ENCODE peak calls at places on chromosomes 13 and 19, in six cellular contexts. P, J, D, S, Z and Y are unnamed samples. For H3K36me3, the result is how much of the 10 kb centered on the place peaks cover.

GRCh38 chr13:63351533-63351932 is 1935.9 kb upstream of the PCDH20 start:
- DNase-seq in P (no peak), J (no peak), D (no peak), S (no peak), Z (no peak), Y (no peak)

GRCh38 chr13:111177081-111177711 is 62.1 kb downstream of the ARHGEF7 start:
- DNase-seq in P (no peak), J (no peak), D (peak), S (no peak), Z (peak), Y (no peak)

GRCh38 chr13:33401238-33401637 is 115.7 kb upstream of the STARD13 start:
- DNase-seq in P (no peak), J (no peak), D (no peak), S (no peak), Z (peak), Y (no peak)

GRCh38 chr13:111952814-111953213 is 114.1 kb upstream of the SOX1 start:
- DNase-seq in P (no peak), J (no peak), D (no peak), S (no peak), Z (no peak), Y (peak)

GRCh38 chr13:108915634-108916497 is 286.5 kb downstream of the MYO16 start:
- DNase-seq in P (peak), J (peak), D (peak), S (no peak), Z (peak), Y (peak)

GRCh38 chr13:20191311-20191901 is 1.3 kb downstream of the GJB2 start:
- DNase-seq in P (no peak), J (no peak), D (peak), S (no peak), Z (peak), Y (peak)

GRCh38 chr13:91946498-91947070 is 548.2 kb downstream of the GPC5 start:
- DNase-seq in P (no peak), J (no peak), D (no peak), S (peak), Z (no peak), Y (no peak)

GRCh38 chr13:59734393-59734792 is 429.3 kb downstream of the DIAPH3 start:
- DNase-seq in P (no peak), J (no peak), D (no peak), S (no peak), Z (no peak), Y (no peak)

GRCh38 chr13:31221057-31221456 is 21.3 kb downstream of the B3GLCT start:
- DNase-seq in P (no peak), J (no peak), D (no peak), S (no peak), Z (no peak), Y (no peak)

DNA sequence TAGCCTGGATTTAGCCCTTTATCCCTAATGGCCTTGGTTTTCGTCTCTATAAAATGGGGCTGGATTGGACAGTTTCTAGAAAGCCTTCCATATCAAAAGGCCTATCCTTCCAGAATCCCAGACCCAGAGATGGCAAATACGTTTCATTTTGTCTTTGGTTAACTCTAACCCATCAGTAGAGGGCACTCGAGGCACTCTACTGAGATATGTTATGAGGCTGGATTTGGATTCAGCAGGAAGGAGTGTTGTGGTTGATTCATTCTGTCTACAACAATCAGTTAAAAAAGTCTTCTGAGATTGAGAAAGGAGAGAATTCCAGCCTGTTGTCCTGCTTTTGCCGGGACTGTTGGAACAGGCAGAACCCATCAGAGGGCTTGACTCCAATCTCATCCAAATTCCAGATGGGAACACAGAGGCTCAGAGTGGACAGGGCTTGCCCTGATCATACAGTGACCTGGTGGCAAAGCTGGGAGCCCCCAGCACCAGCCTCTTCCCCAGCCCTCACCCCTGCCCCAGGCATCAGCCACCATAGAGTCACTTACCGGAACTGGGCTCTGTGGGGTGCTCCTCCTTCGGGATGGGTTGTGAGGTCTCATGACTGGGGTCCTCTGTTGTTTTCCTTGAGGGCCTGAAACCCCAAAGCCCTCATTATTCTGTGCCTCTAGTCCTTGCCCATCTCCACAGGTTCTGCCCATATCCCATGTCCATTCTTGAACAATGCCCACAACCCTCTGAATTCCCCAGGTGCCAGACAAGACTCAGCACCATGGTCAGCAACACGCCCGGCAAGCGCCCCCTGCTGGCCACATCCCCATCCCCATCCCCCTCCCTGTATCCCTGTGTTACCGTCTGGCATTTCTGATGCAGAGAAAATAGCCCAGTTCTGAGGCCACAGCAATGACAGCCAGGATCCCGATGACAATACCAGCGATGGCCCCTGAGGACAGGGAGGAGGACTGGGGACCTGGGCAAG is 12.3 kb upstream of the ZNF180 start:
- DNase-seq in P (peak), J (no peak), D (no peak), S (peak), Z (peak), Y (peak)
- TF ChIP-seq CTCF in P (peak), J (no peak), D (no peak), S (peak), Z (peak), Y (peak)

GRCh38 chr19:46299695-46300094 is 2.9 kb downstream of the HIF3A start:
- DNase-seq in P (no peak), J (peak), D (no peak), S (no peak), Z (peak), Y (no peak)

GRCh38 chr19:46303702-46304397 is 7.0 kb downstream of the HIF3A start:
- DNase-seq in P (peak), J (peak), D (peak), S (peak), Z (peak), Y (peak)

GRCh38 chr19:46306501-46306900 is 9.7 kb downstream of the HIF3A start:
- DNase-seq in P (no peak), J (no peak), D (no peak), S (no peak), Z (no peak), Y (no peak)

GRCh38 chr19:46299004-46299509 is 2.2 kb downstream of the HIF3A start:
- DNase-seq in P (peak), J (peak), D (peak), S (peak), Z (peak), Y (peak)

DNA sequence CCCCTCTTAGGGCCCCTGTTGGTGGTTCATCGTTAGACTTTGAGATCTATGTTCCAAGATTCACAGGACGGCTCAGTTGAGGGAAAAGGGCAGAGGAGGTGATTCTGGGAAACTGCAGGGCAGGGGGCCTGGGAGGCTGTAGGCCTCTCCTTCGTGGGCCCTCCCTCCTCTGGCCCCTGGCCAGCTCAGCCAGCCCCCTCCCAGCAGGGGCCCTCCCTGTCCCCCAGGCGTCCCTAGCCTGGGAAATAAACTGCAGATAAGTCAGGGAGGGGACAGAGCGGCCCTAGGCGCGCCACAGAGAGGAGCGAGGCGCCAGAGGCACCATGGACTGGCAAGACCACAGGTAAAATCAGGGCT is 6.5 kb downstream of the HIF3A start:
- DNase-seq in P (no peak), J (no peak), D (no peak), S (no peak), Z (no peak), Y (no peak)
- H3K36me3 ChIP-seq in P (under half), J (under half), D (under half), S (under half), Z (under half), Y (under half)

DNA sequence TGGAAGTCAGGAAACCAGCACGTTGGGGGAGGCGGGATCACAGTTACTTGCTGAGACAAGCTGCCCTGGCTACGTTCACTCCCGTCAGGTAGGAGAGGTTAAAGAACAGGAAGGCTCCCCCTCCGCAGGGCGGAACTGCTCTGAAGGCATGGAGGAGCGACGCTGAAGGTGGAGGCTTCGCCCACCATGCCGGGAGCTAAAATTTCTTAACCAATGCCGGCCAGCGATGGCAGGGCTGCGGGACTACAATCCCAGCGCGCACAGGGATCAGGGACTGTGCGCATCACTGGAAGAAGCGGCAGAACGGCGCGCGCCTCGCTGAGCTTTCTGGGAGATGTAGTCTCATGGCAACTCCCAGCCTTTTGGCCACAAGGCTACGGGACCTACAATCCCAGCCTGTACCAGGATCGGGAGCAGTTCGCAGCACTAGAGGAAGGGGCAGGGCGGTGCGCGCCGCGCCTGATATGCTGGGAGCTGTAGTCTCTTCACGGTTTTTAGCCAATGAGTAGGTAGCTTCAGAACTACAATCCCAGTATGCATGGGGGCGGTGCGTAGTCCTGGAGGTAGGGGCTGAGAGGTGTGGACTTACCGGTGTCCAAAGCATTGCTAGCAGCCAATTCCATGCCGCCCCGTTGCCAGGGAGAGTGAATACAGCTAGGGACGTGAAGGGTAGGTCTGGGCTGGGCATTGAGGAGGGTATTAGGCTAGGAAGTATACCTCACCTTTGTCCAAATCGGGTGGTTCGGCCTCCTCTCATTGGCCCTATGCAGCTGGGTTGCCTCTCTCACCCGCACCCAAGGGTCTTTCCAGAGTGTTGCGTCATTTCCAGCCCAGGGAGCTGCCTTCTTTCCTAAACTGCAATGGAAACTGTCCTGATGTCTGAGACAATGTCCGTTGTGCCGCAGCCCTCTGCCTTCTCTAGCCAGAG is 12.8 kb upstream of the ZNF682 start:
- DNase-seq in P (no peak), J (peak), D (peak), S (peak), Z (peak), Y (peak)
- TF ChIP-seq CTCF in P (no peak), J (no peak), D (no peak), S (no peak), Z (peak), Y (peak)

GRCh38 chr19:45030825-45031224 is 8.0 kb upstream of the CLASRP start:
- DNase-seq in P (no peak), J (no peak), D (no peak), S (no peak), Z (no peak), Y (no peak)
- H3K36me3 ChIP-seq in P (under half), J (half or more), D (under half), S (under half), Z (under half), Y (under half)

GRCh38 chr19:30402790-30403189 is 30.6 kb downstream of the ZNF536 start:
- DNase-seq in P (no peak), J (no peak), D (no peak), S (no peak), Z (no peak), Y (no peak)

GRCh38 chr19:30408734-30409301 is 36.6 kb downstream of the ZNF536 start:
- DNase-seq in P (no peak), J (no peak), D (no peak), S (no peak), Z (no peak), Y (no peak)

GRCh38 chr19:30407310-30407709 is 35.1 kb downstream of the ZNF536 start:
- DNase-seq in P (no peak), J (no peak), D (no peak), S (no peak), Z (no peak), Y (no peak)

GRCh38 chr19:30403583-30403982 is 31.4 kb downstream of the ZNF536 start:
- DNase-seq in P (no peak), J (no peak), D (no peak), S (no peak), Z (no peak), Y (no peak)

DNA sequence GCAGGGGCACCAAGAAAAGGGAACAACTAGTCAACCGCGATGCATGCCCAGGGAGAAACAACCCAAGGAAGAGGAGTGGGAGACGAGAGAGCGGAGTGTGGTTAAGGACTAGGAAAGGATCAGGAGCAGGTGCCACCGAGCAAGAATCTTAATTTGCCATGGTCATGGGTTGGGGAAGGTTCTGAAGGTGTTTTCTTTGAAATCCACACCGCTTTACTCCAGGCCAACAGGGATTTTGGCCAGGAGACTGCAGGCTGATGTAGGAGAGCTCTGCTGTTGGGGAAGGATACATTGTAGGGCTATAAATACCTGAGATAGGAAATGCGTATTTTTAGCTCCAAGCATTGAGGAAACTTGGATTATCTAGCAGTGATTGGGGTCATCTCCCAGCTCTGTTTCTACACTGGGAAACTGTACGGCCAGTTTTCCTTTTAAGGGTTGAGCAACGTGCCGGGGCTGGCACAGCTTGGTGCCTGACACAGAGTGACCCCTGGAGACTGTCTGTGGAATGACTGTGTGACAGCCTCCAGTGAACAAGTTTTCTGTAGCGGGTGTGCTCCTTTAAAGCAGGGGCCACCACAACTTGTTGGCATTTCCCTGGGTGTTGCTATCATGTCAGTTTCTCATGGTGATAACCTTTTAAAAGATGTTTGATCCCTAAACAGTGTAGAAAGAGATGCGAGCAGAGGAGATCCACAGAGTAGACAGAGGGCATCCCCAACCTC is 34.2 kb downstream of the ZNF536 start:
- DNase-seq in P (no peak), J (no peak), D (no peak), S (peak), Z (peak), Y (peak)
- TF ChIP-seq CTCF in P (peak), J (peak), D (peak), S (no peak), Z (no peak), Y (peak)